ENCODE peak calls at places on chromosomes 13 and 19, in seven cellular contexts. B, M, Z, S, Y, T and W are unnamed samples.

GRCh38 chr13:41384749-41385503 is 72.4 kb upstream of the RGCC start:
- DNase-seq in M (no peak), Z (no peak), Y (no peak), B (no peak), S (no peak), T (peak), W (no peak)

GRCh38 chr19:57907394-57907793 is 9.0 kb downstream of the ZNF417 start:
- DNase-seq in T (no peak), M (no peak), Z (no peak), B (no peak), Y (no peak), S (no peak), W (no peak)

GRCh38 chr13:41065098-41065497 is 3.8 kb downstream of the WBP4 start:
- DNase-seq in B (no peak), S (no peak), Y (no peak), Z (no peak), T (peak), M (no peak), W (no peak)

GRCh38 chr13:110531671-110532083 is 29.8 kb downstream of the RAB20 start:
- DNase-seq in B (no peak), S (no peak), T (no peak), Z (no peak), Y (no peak), M (no peak), W (no peak)

GRCh38 chr13:98273824-98274786 is 97.0 kb upstream of the RNF113B start:
- DNase-seq in Y (no peak), Z (no peak), B (no peak), S (no peak), M (no peak), T (no peak), W (no peak)

GRCh38 chr13:60230593-60230992 is 66.9 kb upstream of the DIAPH3 start:
- DNase-seq in Y (no peak), Z (no peak), T (no peak), M (no peak), S (no peak), B (no peak), W (no peak)

GRCh38 chr19:38023661-38024574 is 116.9 kb downstream of the SIPA1L3 start:
- DNase-seq in B (no peak), M (no peak), S (no peak), T (no peak), Y (no peak), Z (no peak), W (no peak)

GRCh38 chr13:45413826-45414312 is 4.3 kb downstream of the SLC25A30 start:
- DNase-seq in M (no peak), Z (no peak), S (no peak), Y (no peak), T (peak), B (no peak), W (no peak)

GRCh38 chr13:112575680-112576079 is 12.3 kb downstream of the TUBGCP3 start:
- DNase-seq in M (no peak), T (peak), S (no peak), B (no peak), Z (no peak), Y (no peak), W (peak)

GRCh38 chr13:42354246-42355117 is 82.5 kb downstream of the AKAP11 start:
- DNase-seq in Y (no peak), T (peak), Z (no peak), B (no peak), M (no peak), S (no peak), W (peak)

GRCh38 chr19:33224694-33225457 is 774 bp downstream of the SLC7A10 start:
- DNase-seq in S (no peak), B (no peak), Z (no peak), M (no peak), T (no peak), Y (no peak), W (no peak)

GRCh38 chr13:108962652-108963051 is 333.2 kb downstream of the MYO16 start:
- DNase-seq in B (no peak), T (peak), M (no peak), Y (no peak), S (no peak), Z (no peak), W (no peak)

GRCh38 chr19:6464070-6464873 is at the start of gene CRB3:
- DNase-seq in T (no peak), M (peak), Y (no peak), B (no peak), Z (no peak), S (peak), W (no peak)

DNA sequence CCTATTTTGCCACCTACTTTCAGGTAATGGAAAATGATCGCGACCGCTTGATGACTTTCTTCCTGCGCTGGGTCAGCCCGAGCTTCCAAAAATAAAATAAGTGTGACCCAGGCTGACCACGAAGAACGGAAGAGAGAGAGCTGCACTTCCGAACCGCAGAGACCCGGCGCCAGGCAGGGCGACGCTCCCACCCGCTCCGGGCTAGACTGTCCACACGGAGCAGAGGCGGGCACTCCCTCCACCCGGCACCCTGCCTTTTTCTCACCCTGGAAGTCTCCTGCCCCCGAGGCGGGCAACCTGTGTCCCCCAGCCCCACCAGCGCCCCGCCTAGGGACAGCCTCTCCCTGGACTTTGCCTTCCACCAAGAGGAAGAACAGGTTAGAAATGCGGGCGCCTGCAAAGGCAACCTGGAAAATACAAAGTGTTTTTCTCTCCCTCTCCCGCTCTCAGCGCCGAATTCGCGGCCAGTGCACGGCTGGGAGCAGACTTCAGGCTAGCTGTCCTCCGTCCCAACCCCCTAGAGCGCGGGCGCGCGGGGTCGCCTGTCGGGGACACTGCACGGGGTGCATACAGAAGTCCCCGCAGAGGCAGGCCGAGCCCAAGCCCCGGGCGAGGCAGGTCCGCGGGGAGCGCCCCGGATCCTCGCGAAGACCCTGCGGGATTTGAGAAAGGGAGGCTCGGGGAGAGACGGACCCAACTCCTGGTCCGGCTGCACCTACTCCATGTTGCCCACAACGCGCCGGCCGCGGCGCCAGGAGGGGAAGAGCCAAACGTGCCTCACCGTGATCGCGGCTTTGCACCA is 884 bp downstream of the SPRY2 start:
- DNase-seq in M (no peak), B (no peak), T (peak), Z (no peak), Y (peak), S (peak), W (no peak)
- TF ChIP-seq POLR2A in M (no peak), B (no peak), T (peak), Z (no peak), Y (no peak), S (peak), W (no peak)

GRCh38 chr19:35262101-35262761 is 6.5 kb upstream of the USF2 start:
- DNase-seq in M (peak), Z (peak), B (no peak), T (no peak), S (peak), Y (no peak), W (no peak)
- TF ChIP-seq POLR2A in M (no peak), Z (no peak), B (no peak), T (no peak), S (no peak), Y (no peak), W (no peak)

DNA sequence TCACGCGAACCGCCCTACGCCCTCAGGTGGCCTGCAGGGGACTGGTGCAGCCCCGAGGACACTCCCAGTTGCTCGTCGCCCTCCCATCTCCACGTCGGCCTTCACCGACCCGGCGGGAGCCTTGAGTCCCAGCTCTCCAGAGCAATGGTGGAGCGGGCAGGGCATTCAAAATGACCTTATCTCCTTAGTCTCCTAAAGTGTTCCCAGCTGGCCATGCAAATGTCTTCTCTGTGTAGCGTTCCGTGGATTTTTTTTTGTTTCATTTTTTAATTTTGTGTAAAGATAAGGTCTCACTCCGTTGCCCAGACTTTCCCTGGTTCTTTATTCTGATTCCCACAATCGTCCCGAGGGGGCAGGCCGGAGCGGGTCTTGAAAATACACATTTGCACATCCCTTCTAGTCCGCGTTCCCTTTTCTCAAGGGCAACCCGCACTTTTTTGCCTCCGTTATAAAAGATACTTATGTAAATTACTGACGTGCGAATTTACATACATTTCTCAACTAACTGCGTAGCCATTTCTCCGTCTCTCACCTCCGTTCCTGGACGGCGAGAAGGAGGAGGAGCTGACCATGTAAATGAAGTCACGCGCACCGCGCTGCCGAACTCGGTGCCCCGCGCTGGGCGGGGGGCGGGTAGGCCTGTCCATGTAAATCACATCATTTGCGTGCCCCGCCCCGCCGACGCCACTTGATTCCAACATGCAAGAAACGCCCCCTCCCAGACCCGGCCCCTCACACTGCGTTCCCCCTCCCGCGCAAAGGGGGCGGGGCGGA is 581 bp upstream of the EGLN2 start:
- DNase-seq in S (peak), Y (peak), M (peak), B (peak), Z (peak), T (peak), W (peak)
- TF ChIP-seq POLR2A in S (peak), Y (peak), M (peak), B (peak), Z (peak), T (no peak), W (no peak)

DNA sequence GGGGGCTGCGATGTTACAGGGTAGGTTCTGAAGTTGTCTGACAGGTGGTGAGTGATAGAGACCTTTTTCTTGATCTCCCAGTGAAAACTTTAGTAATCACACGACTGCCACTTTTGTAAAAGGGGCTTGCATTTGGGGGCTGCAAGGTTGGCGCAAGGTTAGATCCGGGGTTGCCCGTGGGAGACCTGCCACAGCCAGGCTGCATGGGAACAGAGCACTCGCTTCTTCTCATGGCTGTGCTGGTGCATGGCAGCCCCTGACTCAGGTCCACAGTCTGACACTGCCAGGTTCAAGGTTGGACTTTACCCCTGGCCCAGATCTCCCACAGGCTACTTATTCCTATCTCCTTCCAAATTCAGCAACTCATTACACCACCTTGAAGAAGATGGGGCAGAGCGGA is 1190.4 kb downstream of the UQCRFS1 start:
- DNase-seq in T (no peak), M (no peak), B (no peak), S (no peak), Y (no peak), Z (no peak), W (peak)
- TF ChIP-seq POLR2A in T (no peak), M (no peak), B (no peak), S (no peak), Y (no peak), Z (no peak), W (no peak)

GRCh38 chr19:16828990-16829821 is at the start of gene SIN3B:
- DNase-seq in Z (peak), B (peak), M (peak), S (peak), Y (peak), T (peak), W (peak)
- TF ChIP-seq POLR2A in Z (peak), B (peak), M (no peak), S (peak), Y (peak), T (peak), W (peak)

GRCh38 chr13:30673669-30674521 is 56.2 kb downstream of the USPL1 start:
- DNase-seq in S (peak), Z (peak), Y (peak), M (peak), B (peak), T (peak), W (peak)
- TF ChIP-seq POLR2A in S (no peak), Z (peak), Y (no peak), M (no peak), B (peak), T (no peak), W (no peak)

DNA sequence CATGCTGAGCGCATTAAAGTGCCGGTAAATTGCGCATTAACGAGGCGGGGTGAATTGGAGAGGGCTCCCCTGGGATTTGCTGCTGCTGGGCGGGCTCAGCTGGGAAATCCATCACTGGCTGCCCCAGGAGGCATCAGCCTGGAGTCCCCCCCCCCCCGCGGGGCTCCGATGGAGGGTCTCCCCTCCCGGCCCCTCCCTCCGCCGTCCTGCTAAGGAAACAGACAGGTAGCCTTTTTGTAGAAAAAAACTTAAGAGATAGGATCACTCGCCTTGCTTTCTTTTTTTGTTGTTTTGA is 6.8 kb downstream of the TLE6 start:
- DNase-seq in Z (no peak), S (no peak), Y (no peak), M (no peak), B (no peak), T (no peak), W (no peak)
- TF ChIP-seq POLR2A in Z (no peak), S (no peak), Y (no peak), M (no peak), B (no peak), T (no peak), W (no peak)

GRCh38 chr13:48994731-48995130 is 19.0 kb downstream of the FNDC3A start:
- DNase-seq in Y (no peak), B (no peak), T (no peak), S (no peak), M (no peak), Z (no peak), W (no peak)

GRCh38 chr13:48998893-48999292 is 23.2 kb downstream of the FNDC3A start:
- DNase-seq in Z (no peak), S (no peak), B (no peak), M (no peak), T (no peak), Y (no peak), W (no peak)

GRCh38 chr13:48990900-48991299 is 15.2 kb downstream of the FNDC3A start:
- DNase-seq in S (no peak), B (no peak), Z (no peak), T (no peak), M (no peak), Y (no peak), W (no peak)

DNA sequence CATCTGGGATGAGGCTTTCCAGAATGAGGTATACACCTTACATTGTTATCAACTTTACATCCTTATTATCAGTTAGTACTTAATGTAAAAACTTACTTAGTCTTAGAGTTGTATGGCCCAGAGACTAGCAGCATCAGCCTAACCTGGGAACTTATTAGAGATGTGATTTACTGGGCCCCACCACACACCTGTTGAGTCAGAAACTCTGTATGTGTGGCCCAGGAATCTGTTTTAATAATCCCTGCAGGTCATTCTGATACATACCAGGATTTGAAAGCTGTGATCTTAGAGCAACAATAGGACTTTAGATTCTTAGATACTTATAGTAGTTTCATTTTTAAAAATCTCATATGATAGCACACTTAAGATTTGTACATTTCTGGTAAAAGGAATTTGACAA is 17.4 kb downstream of the FNDC3A start:
- DNase-seq in Z (no peak), S (no peak), T (no peak), M (no peak), Y (no peak), B (no peak), W (no peak)
- TF ChIP-seq POLR2A in Z (no peak), S (no peak), T (no peak), M (no peak), Y (no peak), B (no peak), W (no peak)

DNA sequence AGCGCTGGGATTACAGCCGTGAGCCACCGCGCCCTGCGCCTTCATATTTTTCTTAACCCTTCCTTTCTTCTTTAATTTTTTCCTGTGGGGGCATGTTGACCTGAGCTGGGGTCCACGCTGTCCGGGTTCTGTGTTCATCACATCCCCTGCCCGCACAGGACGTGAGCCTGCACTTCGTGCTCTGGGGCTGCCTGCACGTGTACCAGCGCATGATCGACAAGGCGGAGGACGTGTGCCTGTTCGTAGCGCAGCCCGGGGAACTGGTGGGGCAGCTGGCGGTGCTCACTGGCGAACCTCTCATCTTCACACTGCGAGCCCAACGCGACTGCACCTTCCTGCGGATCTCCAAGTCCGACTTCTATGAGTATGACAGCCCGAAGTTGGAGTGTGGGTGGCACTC is 14.2 kb downstream of the PNPLA6 start:
- DNase-seq in Y (no peak), Z (no peak), T (no peak), M (no peak), B (no peak), S (no peak), W (no peak)
- TF ChIP-seq POLR2A in Y (no peak), Z (no peak), T (no peak), M (no peak), B (no peak), S (no peak), W (no peak)

DNA sequence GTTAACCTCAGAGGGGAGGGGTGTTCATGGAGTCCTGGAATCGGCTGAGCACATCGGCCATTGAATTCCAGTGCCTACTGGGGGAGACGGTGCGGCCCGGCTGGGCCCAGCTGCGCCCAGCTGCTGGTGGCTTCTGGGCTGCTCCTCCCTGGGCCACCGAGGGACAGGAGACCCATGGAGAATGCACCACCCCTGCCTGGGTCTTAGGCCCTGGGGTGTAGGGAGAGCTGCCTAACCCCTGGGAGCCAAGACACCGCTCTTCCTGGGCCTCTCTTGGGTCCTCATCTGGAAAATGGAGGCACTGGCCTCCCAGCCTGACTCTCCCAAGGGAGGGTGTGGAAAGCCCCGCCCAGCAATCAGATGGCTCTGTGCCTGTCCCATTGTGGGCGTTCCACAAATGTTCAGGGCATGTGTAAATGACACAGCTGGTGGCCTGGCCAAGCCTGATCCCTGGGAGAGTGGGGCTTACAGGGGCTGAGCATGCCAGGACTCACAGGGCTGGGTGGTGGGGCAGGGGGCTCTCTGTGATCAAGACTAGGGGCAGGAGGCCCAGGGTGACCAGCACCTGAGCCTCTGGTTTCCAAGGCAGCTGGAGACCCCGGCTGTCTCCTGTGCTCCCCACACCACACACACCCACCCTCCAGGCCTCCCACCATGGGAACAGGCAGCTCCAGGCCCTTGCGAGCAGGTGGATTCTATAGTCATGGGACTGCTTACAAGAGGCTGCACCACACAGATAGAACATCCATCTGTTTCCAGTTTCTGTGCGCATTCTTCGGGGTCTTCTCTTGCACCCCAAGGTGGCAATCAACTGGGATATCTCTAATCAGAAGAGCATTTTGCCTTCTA is 150.9 kb downstream of the URI1 start:
- DNase-seq in S (peak), B (no peak), M (no peak), Y (no peak), T (no peak), Z (no peak), W (no peak)
- TF ChIP-seq POLR2A in S (no peak), B (no peak), M (no peak), Y (no peak), T (no peak), Z (no peak), W (no peak)